ENCODE peak calls at places on chromosome 14, in nine cellular contexts. O, U, X, L, N, V, C, S and E are unnamed samples.

GRCh38 chr14:98345186-98345585 is 926.8 kb downstream of the BCL11B start:
- DNase-seq in O (peak; percentile 0), U (peak; percentile 69), X (no peak), L (no peak), N (no peak), V (no peak), C (no peak), S (no peak), E (no peak)

GRCh38 chr14:88983755-88984154 is 159.3 kb downstream of the TTC8 start:
- DNase-seq in O (peak; percentile 94), U (peak; percentile 73), X (no peak), L (peak; percentile 57), N (no peak), V (no peak), C (no peak), S (peak; percentile 87), E (no peak)

GRCh38 chr14:68468437-68469207 is 324.2 kb downstream of the ZFP36L1 start:
- DNase-seq in O (peak; percentile 80), U (no peak), X (no peak), L (no peak), N (no peak), V (no peak), C (no peak), S (no peak), E (no peak)

GRCh38 chr14:31777312-31777711 is 216.1 kb downstream of the NUBPL start:
- DNase-seq in O (no peak), U (no peak), X (no peak), L (no peak), N (no peak), V (no peak), C (no peak), S (no peak), E (no peak)

GRCh38 chr14:87450193-87450592 is 542.8 kb downstream of the GALC start:
- DNase-seq in O (no peak), U (no peak), X (no peak), L (no peak), N (no peak), V (no peak), C (no peak), S (no peak), E (no peak)

GRCh38 chr14:68521952-68522509 is 270.8 kb downstream of the ZFP36L1 start:
- DNase-seq in O (no peak), U (no peak), X (no peak), L (no peak), N (no peak), V (no peak), C (no peak), S (no peak), E (no peak)

GRCh38 chr14:75879031-75879430 is 102.8 kb downstream of the TGFB3 start:
- DNase-seq in O (peak; percentile 97), U (peak; percentile 43), X (no peak), L (no peak), N (no peak), V (no peak), C (no peak), S (peak; percentile 66), E (no peak)

GRCh38 chr14:26180221-26180620 is 417.6 kb downstream of the NOVA1 start:
- DNase-seq in O (no peak), U (no peak), X (no peak), L (no peak), N (no peak), V (no peak), C (no peak), S (no peak), E (no peak)

GRCh38 chr14:53741379-53742225 is 215.0 kb downstream of the BMP4 start:
- DNase-seq in O (no peak), U (peak; percentile 44), X (no peak), L (no peak), N (no peak), V (no peak), C (no peak), S (no peak), E (no peak)

GRCh38 chr14:21734457-21735074 is 60.9 kb upstream of the OR4E1 start:
- DNase-seq in O (peak; percentile 58), U (peak; percentile 1), X (no peak), L (peak; percentile 2), N (peak; percentile 78), V (peak; percentile 70), C (peak; percentile 12), S (no peak), E (no peak)

GRCh38 chr14:38254565-38255407 is 1.1 kb downstream of the CLEC14A start:
- DNase-seq in O (no peak), U (no peak), X (peak; percentile 16), L (no peak), N (peak; percentile 71), V (no peak), C (no peak), S (no peak), E (no peak)

GRCh38 chr14:60090864-60091519 is 731 bp upstream of the PCNX4 start:
- DNase-seq in O (peak; percentile 90), U (peak; percentile 60), X (peak; percentile 33), L (peak; percentile 51), N (peak; percentile 49), V (peak; percentile 50), C (no peak), S (no peak), E (peak; percentile 38)

GRCh38 chr14:24259282-24260025 is 3.5 kb downstream of the TGM1 start:
- DNase-seq in O (peak; percentile 48), U (peak; percentile 31), X (no peak), L (no peak), N (no peak), V (no peak), C (no peak), S (no peak), E (no peak)

GRCh38 chr14:95835331-95835730 is 41.3 kb upstream of the TUNAR start:
- DNase-seq in O (no peak), U (no peak), X (no peak), L (no peak), N (no peak), V (peak; percentile 13), C (no peak), S (no peak), E (no peak)

GRCh38 chr14:59278111-59278510 is 89.6 kb downstream of the DAAM1 start:
- DNase-seq in O (peak; percentile 96), U (peak; percentile 69), X (no peak), L (peak; percentile 67), N (no peak), V (no peak), C (no peak), S (peak; percentile 72), E (no peak)

GRCh38 chr14:95515080-95515489 is 1.4 kb downstream of the SYNE3 start:
- DNase-seq in O (no peak), U (no peak), X (peak; percentile 67), L (no peak), N (peak; percentile 58), V (no peak), C (no peak), S (no peak), E (no peak)

GRCh38 chr14:61973981-61974380 is 211.8 kb downstream of the SNAPC1 start:
- DNase-seq in O (peak; percentile 71), U (peak; percentile 11), X (no peak), L (no peak), N (no peak), V (no peak), C (no peak), S (peak; percentile 58), E (no peak)

GRCh38 chr14:95348395-95349080 is 28.8 kb upstream of the CLMN start:
- DNase-seq in O (no peak), U (no peak), X (no peak), L (no peak), N (peak; percentile 26), V (no peak), C (no peak), S (no peak), E (no peak)

GRCh38 chr14:26204362-26204953 is 393.4 kb downstream of the NOVA1 start:
- DNase-seq in O (peak; percentile 12), U (no peak), X (no peak), L (no peak), N (peak; percentile 53), V (no peak), C (no peak), S (no peak), E (no peak)

GRCh38 chr14:76762617-76763361 is 1.5 kb downstream of the VASH1 start:
- DNase-seq in O (no peak), U (no peak), X (no peak), L (no peak), N (no peak), V (no peak), C (no peak), S (no peak), E (no peak)

GRCh38 chr14:105163040-105163742 is 5.4 kb downstream of the JAG2 start:
- DNase-seq in O (no peak), U (no peak), X (no peak), L (no peak), N (no peak), V (no peak), C (no peak), S (no peak), E (no peak)

GRCh38 chr14:100842799-100843198 is 16.9 kb downstream of the MEG3 start:
- DNase-seq in O (peak; percentile 88), U (peak; percentile 87), X (no peak), L (no peak), N (no peak), V (no peak), C (no peak), S (peak; percentile 71), E (no peak)

GRCh38 chr14:32478027-32478426 is 148.9 kb downstream of the AKAP6 start:
- DNase-seq in O (no peak), U (no peak), X (no peak), L (no peak), N (no peak), V (no peak), C (no peak), S (no peak), E (no peak)

GRCh38 chr14:90695997-90696681 is 120.1 kb downstream of the TTC7B start:
- DNase-seq in O (no peak), U (no peak), X (no peak), L (no peak), N (no peak), V (no peak), C (no peak), S (no peak), E (no peak)
- TF ChIP-seq CTCF in O (no peak), U (no peak), X (no peak), L (no peak), N (no peak), V (no peak), C (no peak), S (no peak), E (no peak)

GRCh38 chr14:97164014-97164413 is 366.8 kb downstream of the VRK1 start:
- DNase-seq in O (no peak), U (no peak), X (no peak), L (no peak), N (no peak), V (no peak), C (no peak), S (no peak), E (no peak)
- TF ChIP-seq CTCF in O (no peak), U (peak; percentile 13), X (no peak), L (peak; percentile 12), N (no peak), V (no peak), C (no peak), S (no peak), E (no peak)

GRCh38 chr14:73283592-73284379 is 46.5 kb downstream of the PAPLN start:
- DNase-seq in O (peak; percentile 52), U (peak; percentile 18), X (no peak), L (no peak), N (peak; percentile 76), V (no peak), C (no peak), S (no peak), E (no peak)
- TF ChIP-seq CTCF in O (peak; percentile 39), U (peak; percentile 61), X (no peak), L (peak; percentile 43), N (peak; percentile 60), V (peak; percentile 35), C (no peak), S (peak; percentile 35), E (no peak)

GRCh38 chr14:99688210-99688581 is 4.1 kb downstream of the CYP46A1 start:
- DNase-seq in O (no peak), U (no peak), X (no peak), L (no peak), N (no peak), V (no peak), C (no peak), S (no peak), E (no peak)
- TF ChIP-seq CTCF in O (no peak), U (no peak), X (no peak), L (no peak), N (no peak), V (no peak), C (no peak), S (no peak), E (no peak)